ENCODE peak calls at places on chromosomes 12 and 14, in ten cellular contexts. J is Panc1, Q is cardiac muscle cell, K is endothelial cell, F is pancreas, V is WTC11, L is brain microvascular endothelial cell, W is tibial nerve, Y is esophagus squamous epithelium, N is ascending aorta. O is an unnamed sample.

GRCh38 chr14:102508410-102508773 is 1.2 kb downstream of the ANKRD9 start:
- DNase-seq in F (peak), J (no peak), K (no peak), W (no peak), Y (no peak), V (no peak), L (no peak), Q (no peak), N (no peak), O (no peak)

GRCh38 chr12:56007148-56007891 is 10.2 kb downstream of the SUOX start:
- DNase-seq in J (peak), K (peak), F (peak), Y (no peak), L (peak), N (no peak), W (peak), V (peak), Q (peak), O (peak)

GRCh38 chr14:76920572-76921175 is 94.5 kb downstream of the LRRC74A start:
- DNase-seq in Q (peak), Y (no peak), W (no peak), N (no peak), V (peak), K (no peak), J (no peak), F (no peak), L (no peak), O (no peak)

GRCh38 chr12:20320552-20320951 is 47.8 kb upstream of the PDE3A start:
- DNase-seq in W (no peak), N (no peak), L (no peak), J (no peak), F (no peak), V (no peak), Y (no peak), Q (no peak), K (no peak), O (no peak)

GRCh38 chr12:40711121-40711520 is 18.9 kb downstream of the CNTN1 start:
- DNase-seq in Q (no peak), F (no peak), L (no peak), V (no peak), Y (no peak), J (no peak), N (no peak), W (no peak), K (no peak), O (no peak)

GRCh38 chr14:70921669-70922068 is 14.4 kb downstream of the PCNX1 start:
- DNase-seq in J (no peak), W (no peak), K (no peak), Q (no peak), N (no peak), V (no peak), F (no peak), L (no peak), Y (no peak), O (no peak)

GRCh38 chr14:82837611-82838140 is 1304.0 kb upstream of the SEL1L start:
- DNase-seq in N (no peak), J (no peak), K (no peak), Q (no peak), F (no peak), Y (no peak), L (no peak), W (no peak), V (no peak), O (no peak)

GRCh38 chr12:58491296-58491695 is 429.0 kb downstream of the LRIG3 start:
- DNase-seq in K (no peak), L (no peak), N (no peak), Y (no peak), W (no peak), Q (no peak), V (no peak), J (no peak), F (no peak), O (no peak)

GRCh38 chr12:8644345-8645248 is 18.0 kb downstream of the MFAP5 start:
- DNase-seq in N (no peak), Q (peak), W (no peak), K (no peak), L (no peak), J (no peak), F (no peak), V (no peak), Y (no peak), O (peak)

GRCh38 chr12:4962539-4963486 is 53.1 kb downstream of the KCNA1 start:
- DNase-seq in Y (no peak), N (no peak), K (no peak), W (no peak), L (peak), J (no peak), F (no peak), V (no peak), Q (peak), O (no peak)

GRCh38 chr12:24476310-24476709 is 472.6 kb downstream of the BCAT1 start:
- DNase-seq in Y (no peak), V (no peak), Q (no peak), L (no peak), W (no peak), N (no peak), F (no peak), K (no peak), J (no peak), O (no peak)

GRCh38 chr14:99229654-99230215 is 42.3 kb downstream of the BCL11B start:
- DNase-seq in J (no peak), L (no peak), F (no peak), Q (no peak), Y (no peak), N (no peak), K (no peak), V (no peak), W (no peak), O (no peak)

GRCh38 chr12:77830952-77831351 is 258 bp downstream of the NAV3 start:
- DNase-seq in Y (no peak), W (no peak), J (no peak), K (no peak), N (no peak), F (no peak), L (no peak), V (no peak), Q (peak), O (no peak)

GRCh38 chr12:82874935-82875334 is 188.2 kb downstream of the TMTC2 start:
- DNase-seq in L (peak), Q (peak), F (no peak), W (no peak), N (no peak), J (no peak), Y (no peak), K (no peak), V (no peak), O (no peak)

GRCh38 chr12:115597157-115597712 is 680.3 kb downstream of the MED13L start:
- DNase-seq in F (no peak), Y (no peak), W (no peak), Q (peak), L (peak), N (no peak), J (no peak), K (no peak), V (no peak), O (no peak)

GRCh38 chr12:98275131-98275475 is 240.3 kb upstream of the TMPO start:
- DNase-seq in F (no peak), Q (no peak), J (no peak), K (no peak), L (no peak), N (no peak), V (no peak), Y (no peak), W (no peak), O (no peak)

GRCh38 chr12:1618489-1618888 is 10.5 kb upstream of the WNT5B start:
- DNase-seq in K (no peak), Y (no peak), N (no peak), Q (no peak), L (no peak), F (no peak), W (no peak), J (no peak), V (no peak), O (no peak)

GRCh38 chr14:64938972-64939816 is 3.4 kb downstream of the GPX2 start:
- DNase-seq in Y (no peak), K (no peak), N (no peak), V (no peak), F (peak), W (no peak), L (no peak), Q (no peak), J (no peak), O (no peak)

GRCh38 chr12:92973614-92974013 is 44.5 kb upstream of the EEA1 start:
- DNase-seq in V (no peak), F (no peak), J (no peak), W (no peak), Q (peak), N (no peak), L (peak), Y (no peak), K (no peak), O (no peak)

GRCh38 chr12:92550234-92550633 is 152.6 kb upstream of the PLEKHG7 start:
- DNase-seq in F (no peak), L (no peak), J (no peak), W (no peak), K (no peak), Q (no peak), V (no peak), N (no peak), Y (no peak), O (no peak)

GRCh38 chr14:91893659-91894058 is 26.3 kb upstream of the TC2N start:
- DNase-seq in Y (no peak), F (no peak), Q (no peak), V (no peak), L (no peak), J (no peak), W (no peak), K (no peak), N (no peak), O (no peak)

GRCh38 chr12:122082621-122083356 is 4.2 kb downstream of the MLXIP start:
- DNase-seq in Q (peak), K (no peak), V (no peak), N (no peak), J (no peak), L (no peak), W (no peak), F (no peak), Y (no peak), O (no peak)

GRCh38 chr12:21940972-21941521 is at the start of gene ABCC9:
- DNase-seq in V (peak), L (peak), J (no peak), W (peak), Q (peak), N (peak), F (peak), K (peak), Y (no peak), O (peak)

GRCh38 chr14:20782280-20782890 is 1.3 kb downstream of the RNASE6 start:
- DNase-seq in J (no peak), Q (peak), K (peak), N (no peak), Y (no peak), F (no peak), W (no peak), V (no peak), L (no peak), O (no peak)

GRCh38 chr12:117189725-117190209 is 503 bp downstream of the FBXO21 start:
- DNase-seq in J (no peak), Q (peak), Y (no peak), L (peak), F (peak), K (peak), W (peak), N (no peak), V (peak), O (no peak)

GRCh38 chr12:106431839-106432411 is 74.4 kb downstream of the POLR3B start:
- DNase-seq in W (no peak), Y (no peak), L (no peak), Q (no peak), F (no peak), V (no peak), J (no peak), N (no peak), K (no peak), O (no peak)

DNA sequence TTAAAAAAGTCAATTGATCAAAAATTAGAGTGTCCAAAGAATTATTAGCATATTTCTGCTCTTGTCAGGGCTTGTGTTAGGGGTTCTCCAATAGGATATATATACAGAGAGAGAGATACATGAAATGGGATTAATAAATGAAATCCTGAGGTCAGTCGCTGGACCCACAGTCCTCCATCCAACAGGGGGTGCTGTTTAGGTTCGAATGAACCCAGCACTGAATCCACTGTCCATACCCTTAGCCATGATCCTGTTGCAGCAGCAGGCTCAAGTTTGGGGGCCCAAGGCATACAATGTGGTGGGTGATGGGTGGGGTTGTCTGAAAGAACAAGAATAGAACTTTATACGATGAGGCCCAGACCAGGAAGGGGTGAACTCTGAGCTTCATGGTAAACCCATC is 780 bp upstream of the MYO1H start:
- DNase-seq in K (no peak), F (no peak), J (no peak), W (no peak), Y (no peak), L (no peak), N (no peak), V (peak), Q (no peak), O (no peak)
- TF ChIP-seq CTCF in K (peak), F (no peak), J (peak), W (no peak), Y (no peak), L (peak), N (no peak), V (peak), Q (no peak), O (no peak)

GRCh38 chr12:120700863-120701262 is 9.4 kb upstream of the UNC119B start:
- DNase-seq in W (no peak), L (no peak), N (no peak), K (no peak), F (no peak), J (no peak), V (no peak), Y (no peak), Q (no peak), O (no peak)
- TF ChIP-seq CTCF in W (no peak), L (no peak), N (no peak), K (no peak), F (no peak), J (no peak), V (no peak), Y (no peak), Q (no peak), O (no peak)

GRCh38 chr14:39168591-39168990 is 1.5 kb downstream of the TRAPPC6B start:
- DNase-seq in V (no peak), L (no peak), Q (no peak), J (no peak), Y (no peak), W (no peak), F (no peak), K (no peak), N (no peak), O (no peak)

GRCh38 chr14:39174560-39175444 is at the start of gene PNN:
- DNase-seq in K (peak), Y (peak), V (peak), Q (peak), L (peak), J (peak), F (peak), N (peak), W (peak), O (peak)

GRCh38 chr14:39173198-39173597 is 1.9 kb upstream of the PNN start:
- DNase-seq in Y (no peak), V (no peak), L (no peak), Q (no peak), J (no peak), F (no peak), N (no peak), W (no peak), K (no peak), O (no peak)

GRCh38 chr14:39169541-39169900 is 612 bp downstream of the TRAPPC6B start:
- DNase-seq in N (no peak), K (no peak), Y (no peak), W (no peak), F (no peak), L (no peak), V (no peak), J (no peak), Q (no peak), O (no peak)
- TF ChIP-seq CTCF in N (no peak), K (no peak), Y (no peak), W (no peak), F (no peak), L (no peak), V (no peak), J (no peak), Q (no peak), O (no peak)

DNA sequence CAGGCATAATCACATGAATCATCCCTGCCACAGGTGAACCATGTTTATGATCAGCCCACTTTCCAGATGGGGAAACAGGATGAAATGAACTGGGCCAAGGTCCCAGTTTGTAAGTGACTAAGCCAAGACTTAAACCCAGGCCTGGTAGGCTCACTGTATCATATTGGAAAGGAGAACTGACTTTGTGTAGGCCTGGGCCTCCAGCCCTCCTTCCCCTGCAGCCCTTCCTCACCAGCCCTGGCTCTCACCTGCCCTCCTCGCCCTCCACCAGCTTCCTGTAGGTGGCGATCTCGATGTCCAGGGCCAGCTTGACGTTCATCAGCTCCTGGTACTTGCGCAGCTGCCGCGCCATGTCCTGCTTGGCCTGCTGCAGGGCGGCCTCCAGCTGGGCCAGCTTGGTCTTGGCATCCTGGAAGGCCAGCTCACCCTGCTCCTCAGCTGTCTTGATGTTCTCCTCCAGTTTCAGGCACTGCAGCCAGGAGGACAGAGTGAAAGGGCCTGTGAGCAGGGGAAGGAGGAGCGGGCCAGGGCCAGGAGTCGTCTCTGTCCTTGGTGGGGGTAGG is 19.8 kb downstream of the KRT80 start:
- DNase-seq in Y (no peak), V (peak), J (no peak), L (no peak), K (peak), N (no peak), W (no peak), F (peak), Q (no peak), O (no peak)
- TF ChIP-seq CTCF in Y (peak), V (peak), J (peak), L (peak), K (peak), N (no peak), W (no peak), F (peak), Q (peak), O (peak)

GRCh38 chr14:36521598-36522345 is 1.7 kb upstream of the NKX2-1 start:
- DNase-seq in N (no peak), V (peak), L (no peak), Y (no peak), F (no peak), J (no peak), K (no peak), W (no peak), Q (no peak), O (peak)
- TF ChIP-seq CTCF in N (no peak), V (no peak), L (no peak), Y (no peak), F (no peak), J (no peak), K (no peak), W (no peak), Q (no peak), O (no peak)

DNA sequence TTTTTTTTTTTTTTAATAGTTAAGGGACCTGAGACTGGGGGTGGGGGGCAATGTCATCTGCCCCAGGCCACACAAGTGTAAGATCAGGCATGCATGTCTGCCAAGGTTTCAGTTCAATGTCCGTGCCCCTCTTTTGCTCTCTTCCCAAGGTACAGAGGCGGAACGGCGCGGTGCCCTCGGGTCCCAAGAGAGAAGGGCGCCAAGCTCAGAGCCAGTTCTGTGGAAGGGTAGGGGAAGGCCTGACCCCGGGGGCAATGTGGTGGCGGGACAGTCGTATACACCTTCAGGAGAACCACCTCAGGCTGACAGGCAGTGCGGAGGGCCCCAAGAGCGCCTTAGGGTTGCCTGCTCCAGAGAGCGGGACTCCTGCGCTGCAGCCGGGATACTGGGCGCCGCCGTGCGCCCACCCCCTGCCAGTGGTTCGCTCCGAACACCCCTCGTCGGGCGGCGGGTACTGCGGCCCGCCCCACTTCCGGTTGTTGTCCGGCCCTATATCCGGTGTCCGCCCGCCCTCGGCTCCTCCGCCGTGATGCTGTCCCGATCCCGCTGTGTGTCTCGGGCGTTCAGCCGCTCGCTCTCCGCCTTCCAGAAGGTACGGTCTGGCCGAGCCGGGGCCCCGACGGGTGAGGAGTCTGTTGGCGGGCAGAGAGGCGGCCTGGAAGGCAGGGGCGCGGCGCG is at the start of gene DLST:
- DNase-seq in J (no peak), Q (peak), Y (no peak), K (peak), F (peak), L (peak), W (peak), V (peak), N (peak), O (peak)
- TF ChIP-seq CTCF in J (no peak), Q (no peak), Y (no peak), K (no peak), F (no peak), L (no peak), W (no peak), V (no peak), N (no peak), O (no peak)

GRCh38 chr12:53222170-53223005 is 9.6 kb downstream of the RARG start:
- DNase-seq in N (no peak), Y (no peak), K (no peak), Q (no peak), L (no peak), F (no peak), J (no peak), W (no peak), V (no peak), O (no peak)

GRCh38 chr12:53223006-53223305 is 9.1 kb downstream of the RARG start:
- DNase-seq in K (no peak), L (no peak), W (no peak), N (no peak), V (no peak), Q (no peak), J (no peak), Y (no peak), F (no peak), O (no peak)

GRCh38 chr12:53219956-53220856 is 11.8 kb downstream of the RARG start:
- DNase-seq in V (peak), Y (peak), N (no peak), F (peak), W (peak), Q (peak), K (no peak), J (peak), L (peak), O (no peak)

GRCh38 chr12:53220857-53221202 is 11.2 kb downstream of the RARG start:
- DNase-seq in V (peak), J (no peak), F (peak), N (peak), W (peak), K (peak), Q (peak), Y (peak), L (peak), O (peak)

GRCh38 chr12:53221203-53222076 is 10.6 kb downstream of the RARG start:
- DNase-seq in Y (no peak), Q (peak), J (no peak), V (peak), L (peak), N (no peak), K (peak), W (no peak), F (peak), O (peak)
- TF ChIP-seq CTCF in Y (no peak), Q (peak), J (peak), V (no peak), L (no peak), N (peak), K (no peak), W (peak), F (no peak), O (peak)

GRCh38 chr14:46325157-46325556 is 326.4 kb downstream of the RPL10L start:
- DNase-seq in N (no peak), W (no peak), Q (no peak), K (no peak), L (no peak), F (no peak), J (no peak), V (no peak), Y (no peak), O (no peak)
- TF ChIP-seq CTCF in N (no peak), W (no peak), Q (no peak), K (no peak), L (no peak), F (no peak), J (no peak), V (no peak), Y (no peak), O (no peak)